ENCODE peak calls at places on chromosomes 3 and 15, in five cellular contexts. C is cardiac muscle cell, H is pulmonary artery endothelial cell, S is EL, N is GM23248. W is an unnamed sample.

GRCh38 chr3:94173667-94174434 is 111.0 kb downstream of the NSUN3 start:
- DNase-seq in C (peak), H (no peak), S (peak), N (peak), W (no peak)

GRCh38 chr3:142910280-142910679 is 21.4 kb upstream of the PCOLCE2 start:
- DNase-seq in C (no peak), H (no peak), S (peak), N (peak), W (no peak)

GRCh38 chr3:8473990-8474389 is 27.6 kb upstream of the LMCD1 start:
- DNase-seq in C (no peak), H (no peak), S (no peak), N (no peak), W (no peak)

GRCh38 chr3:132555316-132556035 is 41.6 kb upstream of the ACKR4 start:
- DNase-seq in C (no peak), H (no peak), S (no peak), N (no peak), W (peak)

GRCh38 chr3:58419782-58420512 is 13.7 kb downstream of the PDHB start:
- DNase-seq in C (peak), H (no peak), S (peak), N (peak), W (no peak)

GRCh38 chr15:48806151-48806550 is 4.7 kb downstream of the CEP152 start:
- DNase-seq in C (peak), H (no peak), S (no peak), N (peak), W (no peak)

GRCh38 chr15:69298697-69299441 is at the start of gene PAQR5:
- DNase-seq in C (peak), H (no peak), S (peak), N (peak), W (no peak)

GRCh38 chr15:60757831-60758570 is 279.1 kb upstream of the ICE2 start:
- DNase-seq in C (peak), H (no peak), S (no peak), N (no peak), W (no peak)

GRCh38 chr3:168071971-168072645 is 23.6 kb downstream of the GOLIM4 start:
- DNase-seq in C (no peak), H (no peak), S (peak), N (peak), W (no peak)

GRCh38 chr15:36777941-36778340 is 198.5 kb downstream of the CDIN1 start:
- DNase-seq in C (no peak), H (no peak), S (peak), N (peak), W (no peak)

GRCh38 chr3:57961828-57962447 is 46.3 kb upstream of the FLNB start:
- DNase-seq in C (peak), H (no peak), S (peak), N (peak), W (peak)

GRCh38 chr15:59376735-59377134 is 4.1 kb upstream of the MYO1E start:
- DNase-seq in C (peak), H (no peak), S (peak), N (peak), W (no peak)

GRCh38 chr15:79136434-79137046 is 46.0 kb upstream of the RASGRF1 start:
- DNase-seq in C (no peak), H (no peak), S (no peak), N (no peak), W (no peak)

GRCh38 chr3:82568776-82569338 is 807.4 kb upstream of the GBE1 start:
- DNase-seq in C (no peak), H (no peak), S (no peak), N (no peak), W (no peak)

GRCh38 chr15:56244237-56244810 is 645 bp upstream of the RFX7 start:
- DNase-seq in C (peak), H (no peak), S (peak), N (peak), W (no peak)

GRCh38 chr15:101180620-101181307 is 71.1 kb downstream of the CHSY1 start:
- DNase-seq in C (no peak), H (no peak), S (no peak), N (no peak), W (no peak)

GRCh38 chr15:41506796-41507341 is 6.8 kb downstream of the LTK start:
- DNase-seq in C (no peak), H (no peak), S (no peak), N (no peak), W (no peak)

GRCh38 chr3:169170456-169170855 is 493.1 kb downstream of the MECOM start:
- DNase-seq in C (peak), H (no peak), S (no peak), N (no peak), W (no peak)

GRCh38 chr3:191296041-191296541 is 33.1 kb upstream of the CCDC50 start:
- DNase-seq in C (no peak), H (no peak), S (no peak), N (no peak), W (no peak)

GRCh38 chr3:48345946-48346572 is 12.6 kb upstream of the SPINK8 start:
- DNase-seq in C (no peak), H (no peak), S (no peak), N (no peak), W (no peak)

GRCh38 chr3:155870945-155871745 is 695 bp downstream of the GMPS start:
- DNase-seq in C (peak), H (no peak), S (peak), N (peak), W (no peak)